ENCODE peak calls at places on chromosomes 13 and 19, in five cellular contexts. One of them, this sample, is unnamed.

GRCh38 chr13:32901994-32902780 is 114.0 kb upstream of the KL start:
- DNase-seq in foreskin fibroblast: peak
- DNase-seq in LoVo: no peak
- DNase-seq in HEK293T: no peak
- DNase-seq in HL-60: peak
- DNase-seq in this sample: no peak

GRCh38 chr13:43333176-43333575 is 309.8 kb downstream of the DNAJC15 start:
- DNase-seq in HEK293T: no peak
- DNase-seq in HL-60: no peak
- DNase-seq in LoVo: no peak
- DNase-seq in foreskin fibroblast: no peak
- DNase-seq in this sample: no peak

GRCh38 chr19:44649578-44650145 is 6.0 kb downstream of the PVR start:
- DNase-seq in foreskin fibroblast: no peak
- DNase-seq in HEK293T: no peak
- DNase-seq in LoVo: no peak
- DNase-seq in HL-60: no peak
- DNase-seq in this sample: no peak

GRCh38 chr13:97108535-97108910 is 113.6 kb upstream of the MBNL2 start:
- DNase-seq in foreskin fibroblast: no peak
- DNase-seq in HL-60: no peak
- DNase-seq in HEK293T: no peak
- DNase-seq in LoVo: no peak
- DNase-seq in this sample: peak

GRCh38 chr19:46173886-46174475 is 25.9 kb downstream of the IGFL2 start:
- DNase-seq in LoVo: no peak
- DNase-seq in HEK293T: no peak
- DNase-seq in HL-60: no peak
- DNase-seq in foreskin fibroblast: no peak
- DNase-seq in this sample: no peak

GRCh38 chr13:98766120-98766519 is 13.6 kb upstream of the SLC15A1 start:
- DNase-seq in HEK293T: no peak
- DNase-seq in foreskin fibroblast: no peak
- DNase-seq in HL-60: no peak
- DNase-seq in LoVo: no peak
- DNase-seq in this sample: no peak

GRCh38 chr13:26062853-26063444 is 11.1 kb upstream of the SHISA2 start:
- DNase-seq in foreskin fibroblast: no peak
- DNase-seq in HEK293T: peak
- DNase-seq in LoVo: peak
- DNase-seq in HL-60: peak
- DNase-seq in this sample: peak

GRCh38 chr13:23980160-23980551 is 82.9 kb upstream of the C1QTNF9B start:
- DNase-seq in HEK293T: peak
- DNase-seq in LoVo: peak
- DNase-seq in foreskin fibroblast: peak
- DNase-seq in HL-60: peak
- DNase-seq in this sample: peak

GRCh38 chr13:102907016-102907756 is 61.4 kb downstream of the ERCC5 start:
- DNase-seq in HL-60: no peak
- DNase-seq in LoVo: no peak
- DNase-seq in HEK293T: no peak
- DNase-seq in foreskin fibroblast: no peak
- DNase-seq in this sample: no peak

GRCh38 chr13:74135306-74136088 is 1.3 kb upstream of the KLF12 start:
- DNase-seq in foreskin fibroblast: peak
- DNase-seq in LoVo: peak
- DNase-seq in HL-60: no peak
- DNase-seq in HEK293T: peak
- DNase-seq in this sample: peak

GRCh38 chr19:13908674-13909073 is 2.7 kb downstream of the CC2D1A start:
- DNase-seq in LoVo: no peak
- DNase-seq in HEK293T: no peak
- DNase-seq in HL-60: no peak
- DNase-seq in foreskin fibroblast: no peak
- DNase-seq in this sample: no peak

GRCh38 chr19:8304841-8305621 is 3.1 kb downstream of the CD320 start:
- DNase-seq in LoVo: no peak
- DNase-seq in HL-60: peak
- DNase-seq in HEK293T: peak
- DNase-seq in foreskin fibroblast: no peak
- DNase-seq in this sample: no peak

GRCh38 chr19:14556662-14557188 is 15.1 kb downstream of the NDUFB7 start:
- DNase-seq in LoVo: peak
- DNase-seq in HL-60: peak
- DNase-seq in foreskin fibroblast: peak
- DNase-seq in HEK293T: peak
- DNase-seq in this sample: peak

GRCh38 chr13:84481958-84482357 is 599.7 kb upstream of the SLITRK1 start:
- DNase-seq in LoVo: no peak
- DNase-seq in HEK293T: no peak
- DNase-seq in foreskin fibroblast: peak
- DNase-seq in HL-60: no peak
- DNase-seq in this sample: peak

GRCh38 chr19:50555447-50556235 is 12.6 kb downstream of the LRRC4B start:
- DNase-seq in HL-60: no peak
- DNase-seq in LoVo: no peak
- DNase-seq in foreskin fibroblast: no peak
- DNase-seq in HEK293T: peak
- DNase-seq in this sample: no peak

GRCh38 chr19:42693760-42694350 is 46.4 kb downstream of the PSG3 start:
- DNase-seq in LoVo: peak
- DNase-seq in foreskin fibroblast: peak
- DNase-seq in HL-60: peak
- DNase-seq in HEK293T: peak
- DNase-seq in this sample: peak

GRCh38 chr13:48586591-48587103 is 53.8 kb upstream of the RCBTB2 start:
- DNase-seq in HEK293T: no peak
- DNase-seq in HL-60: no peak
- DNase-seq in foreskin fibroblast: no peak
- DNase-seq in LoVo: no peak
- DNase-seq in this sample: peak

GRCh38 chr13:40096357-40096911 is 441.0 kb downstream of the COG6 start:
- DNase-seq in HEK293T: no peak
- DNase-seq in foreskin fibroblast: no peak
- DNase-seq in LoVo: no peak
- DNase-seq in HL-60: no peak
- DNase-seq in this sample: no peak

GRCh38 chr19:6319376-6319775 is 14.0 kb downstream of the ACER1 start:
- DNase-seq in HEK293T: no peak
- DNase-seq in LoVo: no peak
- DNase-seq in foreskin fibroblast: no peak
- DNase-seq in HL-60: no peak
- DNase-seq in this sample: no peak

GRCh38 chr19:6887326-6887725 is at the start of gene ADGRE1:
- DNase-seq in HEK293T: no peak
- DNase-seq in LoVo: no peak
- DNase-seq in HL-60: peak
- DNase-seq in foreskin fibroblast: no peak
- DNase-seq in this sample: no peak

GRCh38 chr13:49551245-49551644 is 34.1 kb downstream of the RCBTB1 start:
- DNase-seq in foreskin fibroblast: no peak
- DNase-seq in HL-60: peak
- DNase-seq in LoVo: no peak
- DNase-seq in HEK293T: no peak
- DNase-seq in this sample: no peak

GRCh38 chr19:19115954-19116353 is 22.3 kb downstream of the TMEM161A start:
- DNase-seq in HL-60: peak
- DNase-seq in LoVo: no peak
- DNase-seq in HEK293T: peak
- DNase-seq in foreskin fibroblast: no peak
- DNase-seq in this sample: no peak

GRCh38 chr19:542173-542866 is 1.5 kb upstream of the GZMM start:
- DNase-seq in foreskin fibroblast: no peak
- DNase-seq in HL-60: no peak
- DNase-seq in HEK293T: no peak
- DNase-seq in LoVo: no peak
- DNase-seq in this sample: no peak

GRCh38 chr19:52896431-52897148 is 845 bp downstream of the ZNF320 start:
- DNase-seq in HEK293T: peak
- DNase-seq in HL-60: no peak
- DNase-seq in LoVo: peak
- DNase-seq in foreskin fibroblast: no peak
- DNase-seq in this sample: peak

GRCh38 chr13:107554355-107554905 is 660.9 kb downstream of the LIG4 start:
- DNase-seq in HL-60: no peak
- DNase-seq in foreskin fibroblast: no peak
- DNase-seq in HEK293T: no peak
- DNase-seq in LoVo: no peak
- DNase-seq in this sample: no peak

GRCh38 chr13:110950819-110951570 is 36.1 kb upstream of the ANKRD10 start:
- DNase-seq in HEK293T: no peak
- DNase-seq in LoVo: no peak
- DNase-seq in HL-60: no peak
- DNase-seq in foreskin fibroblast: no peak
- DNase-seq in this sample: no peak

GRCh38 chr19:1837625-1838105 is 10.6 kb downstream of the REXO1 start:
- DNase-seq in LoVo: no peak
- DNase-seq in foreskin fibroblast: no peak
- DNase-seq in HL-60: peak
- DNase-seq in HEK293T: peak
- DNase-seq in this sample: no peak

GRCh38 chr13:113458218-113459065 is 5.2 kb upstream of the ADPRHL1 start:
- DNase-seq in HL-60: no peak
- DNase-seq in foreskin fibroblast: no peak
- DNase-seq in HEK293T: peak
- DNase-seq in LoVo: no peak
- DNase-seq in this sample: peak

GRCh38 chr19:57914517-57914916 is 1.9 kb downstream of the ZNF417 start:
- DNase-seq in HEK293T: no peak
- DNase-seq in foreskin fibroblast: no peak
- DNase-seq in HL-60: no peak
- DNase-seq in LoVo: no peak
- DNase-seq in this sample: no peak

GRCh38 chr13:111897178-111897845 is 169.6 kb upstream of the SOX1 start:
- DNase-seq in LoVo: no peak
- DNase-seq in HEK293T: no peak
- DNase-seq in foreskin fibroblast: no peak
- DNase-seq in HL-60: no peak
- DNase-seq in this sample: no peak

GRCh38 chr13:110233181-110233641 is 73.7 kb downstream of the COL4A1 start:
- DNase-seq in HL-60: no peak
- DNase-seq in HEK293T: no peak
- DNase-seq in LoVo: no peak
- DNase-seq in foreskin fibroblast: peak
- DNase-seq in this sample: peak

GRCh38 chr19:17488593-17489391 is 18.5 kb downstream of the SLC27A1 start:
- DNase-seq in HL-60: peak
- DNase-seq in foreskin fibroblast: no peak
- DNase-seq in HEK293T: peak
- DNase-seq in LoVo: peak
- DNase-seq in this sample: no peak

GRCh38 chr13:47415048-47415447 is 518.2 kb upstream of the HTR2A start:
- DNase-seq in HEK293T: no peak
- DNase-seq in HL-60: no peak
- DNase-seq in LoVo: no peak
- DNase-seq in foreskin fibroblast: no peak
- DNase-seq in this sample: peak

GRCh38 chr13:49616688-49617065 is 11.6 kb upstream of the ARL11 start:
- DNase-seq in HEK293T: no peak
- DNase-seq in HL-60: no peak
- DNase-seq in foreskin fibroblast: no peak
- DNase-seq in LoVo: no peak
- DNase-seq in this sample: no peak

GRCh38 chr19:16316506-16316882 is 8.1 kb upstream of the KLF2 start:
- DNase-seq in HL-60: peak
- DNase-seq in HEK293T: no peak
- DNase-seq in foreskin fibroblast: no peak
- DNase-seq in LoVo: no peak
- DNase-seq in this sample: no peak

GRCh38 chr19:45271098-45271497 is 20.0 kb downstream of the MARK4 start:
- DNase-seq in HL-60: no peak
- DNase-seq in HEK293T: no peak
- DNase-seq in LoVo: no peak
- DNase-seq in foreskin fibroblast: no peak
- DNase-seq in this sample: no peak

GRCh38 chr19:15475169-15475568 is 4.1 kb downstream of the PGLYRP2 start:
- DNase-seq in HEK293T: no peak
- DNase-seq in LoVo: no peak
- DNase-seq in foreskin fibroblast: no peak
- DNase-seq in HL-60: no peak
- DNase-seq in this sample: no peak

This sample was measured in astrocyte of the spinal cord.